ENCODE peak calls at places on chromosomes 11 and 22, in four cellular contexts. C, Z, L and F are unnamed samples.

GRCh38 chr11:128757235-128757711 is 63.4 kb downstream of the FLI1 start:
- DNase-seq in C (peak), Z (no peak), L (no peak), F (no peak)

GRCh38 chr11:6737872-6738466 is 33.8 kb downstream of the OR2AG2 start:
- DNase-seq in C (peak), Z (no peak), L (no peak), F (no peak)

GRCh38 chr11:76629853-76630599 is 40.5 kb downstream of the LRRC32 start:
- DNase-seq in C (peak), Z (no peak), L (no peak), F (peak)

GRCh38 chr22:41576877-41577276 is 12.8 kb downstream of the PMM1 start:
- DNase-seq in C (peak), Z (no peak), L (no peak), F (no peak)

GRCh38 chr11:130571947-130572584 is 123.6 kb downstream of the ADAMTS15 start:
- DNase-seq in C (no peak), Z (no peak), L (no peak), F (no peak)

GRCh38 chr11:118171274-118172062 is 5.0 kb downstream of the SCN2B start:
- DNase-seq in C (peak), Z (no peak), L (peak), F (peak)

GRCh38 chr11:61851128-61851899 is 23.2 kb downstream of the FADS2 start:
- DNase-seq in C (no peak), Z (no peak), L (no peak), F (no peak)

GRCh38 chr11:39569784-39570183 is 1889.7 kb downstream of the LRRC4C start:
- DNase-seq in C (no peak), Z (no peak), L (no peak), F (no peak)

GRCh38 chr11:8192016-8192895 is 23.4 kb upstream of the RIC3 start:
- DNase-seq in C (peak), Z (no peak), L (no peak), F (peak)

GRCh38 chr22:39597236-39597869 is 26.8 kb downstream of the CACNA1I start:
- DNase-seq in C (no peak), Z (no peak), L (no peak), F (no peak)

GRCh38 chr22:24285245-24285644 is 14.6 kb downstream of the SPECC1L start:
- DNase-seq in C (no peak), Z (no peak), L (no peak), F (no peak)

GRCh38 chr11:117843666-117844484 is 19.3 kb upstream of the FXYD2 start:
- DNase-seq in C (peak), Z (peak), L (no peak), F (no peak)

GRCh38 chr11:18540207-18541009 is 13.7 kb upstream of the TSG101 start:
- DNase-seq in C (no peak), Z (no peak), L (no peak), F (no peak)

GRCh38 chr11:128226106-128226716 is 361.1 kb downstream of the ETS1 start:
- DNase-seq in C (no peak), Z (no peak), L (no peak), F (no peak)

GRCh38 chr11:134950692-134951304 is 538.8 kb upstream of the B3GAT1 start:
- DNase-seq in C (no peak), Z (no peak), L (no peak), F (no peak)

GRCh38 chr22:22583030-22583429 is 24.0 kb upstream of the PRAME start:
- DNase-seq in C (no peak), Z (no peak), L (no peak), F (no peak)

GRCh38 chr11:119316729-119317591 is at the start of gene MCAM:
- DNase-seq in C (no peak), Z (no peak), L (no peak), F (no peak)

GRCh38 chr11:64674774-64675173 is 48.2 kb downstream of the NRXN2 start:
- DNase-seq in C (no peak), Z (no peak), L (no peak), F (no peak)

GRCh38 chr11:64673279-64673678 is 49.7 kb downstream of the NRXN2 start:
- DNase-seq in C (no peak), Z (no peak), L (no peak), F (no peak)

GRCh38 chr11:64676253-64676615 is 46.8 kb downstream of the NRXN2 start:
- DNase-seq in C (no peak), Z (no peak), L (no peak), F (no peak)

GRCh38 chr11:64677441-64678023 is 45.5 kb downstream of the NRXN2 start:
- DNase-seq in C (no peak), Z (no peak), L (no peak), F (no peak)

GRCh38 chr11:64675417-64676252 is 47.4 kb downstream of the NRXN2 start:
- DNase-seq in C (peak), Z (peak), L (no peak), F (peak)
- H3K27ac ChIP-seq in C (no peak), Z (peak), L (peak), F (peak)

DNA sequence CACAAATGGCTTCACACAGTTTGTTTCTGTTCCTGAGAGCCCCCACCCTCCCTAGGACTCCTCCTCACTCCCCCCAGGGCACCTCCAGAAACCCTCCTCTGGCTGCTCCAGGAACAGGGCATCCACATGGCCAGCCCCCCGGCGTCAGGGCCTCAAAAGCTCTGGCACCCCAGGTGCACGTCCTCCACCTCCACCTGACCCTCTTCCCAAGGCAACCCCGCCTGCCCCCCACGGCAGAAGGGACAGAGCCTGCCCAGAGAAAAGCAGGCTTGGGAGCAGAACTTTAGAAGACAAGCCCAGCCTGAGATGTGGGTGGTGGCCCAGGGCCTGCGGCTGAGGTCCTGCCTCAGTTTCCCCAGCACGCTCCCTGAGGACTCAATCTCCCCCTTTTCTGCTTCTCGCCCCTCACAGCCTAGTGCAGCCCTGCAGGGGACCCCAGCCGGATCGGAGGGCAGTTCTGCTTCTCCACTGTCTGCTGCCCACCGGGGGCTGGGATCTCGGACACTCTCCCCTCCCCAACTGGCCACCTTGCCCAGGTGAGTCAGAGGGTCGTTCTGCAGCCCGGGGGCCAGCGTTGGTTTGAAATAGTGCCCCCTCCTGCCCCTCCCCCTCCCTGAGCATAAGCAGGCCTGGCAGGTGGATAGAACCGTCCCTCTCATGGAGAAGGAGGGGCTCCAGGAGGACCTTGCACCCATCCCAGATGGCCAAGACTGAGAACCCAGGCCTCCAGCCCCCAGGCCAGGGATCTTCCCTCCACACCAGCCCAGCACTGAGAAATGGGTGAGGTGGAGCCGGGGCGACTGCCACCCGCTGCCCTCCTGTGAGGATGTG is 2.4 kb upstream of the TRABD start:
- DNase-seq in C (no peak), Z (no peak), L (no peak), F (no peak)
- H3K27ac ChIP-seq in C (no peak), Z (no peak), L (peak), F (no peak)

GRCh38 chr11:12232160-12232559 is 121.8 kb downstream of the MICAL2 start:
- DNase-seq in C (no peak), Z (no peak), L (no peak), F (no peak)
- H3K27ac ChIP-seq in C (no peak), Z (peak), L (no peak), F (no peak)

GRCh38 chr11:12217879-12218278 is 107.5 kb downstream of the MICAL2 start:
- DNase-seq in C (no peak), Z (no peak), L (no peak), F (no peak)
- H3K27ac ChIP-seq in C (no peak), Z (peak), L (no peak), F (no peak)

GRCh38 chr22:19151329-19152191 is 1.5 kb upstream of the GSC2 start:
- DNase-seq in C (no peak), Z (no peak), L (no peak), F (no peak)
- H3K27ac ChIP-seq in C (no peak), Z (no peak), L (no peak), F (no peak)

GRCh38 chr11:94184362-94184761 is 55.7 kb downstream of the PANX1 start:
- DNase-seq in C (no peak), Z (no peak), L (no peak), F (no peak)

GRCh38 chr11:94184861-94185260 is 56.2 kb downstream of the PANX1 start:
- DNase-seq in C (no peak), Z (no peak), L (no peak), F (no peak)

GRCh38 chr11:94183886-94184264 is 55.2 kb downstream of the PANX1 start:
- DNase-seq in C (peak), Z (no peak), L (no peak), F (no peak)

GRCh38 chr11:94181943-94182342 is 53.3 kb downstream of the PANX1 start:
- DNase-seq in C (no peak), Z (no peak), L (no peak), F (no peak)

DNA sequence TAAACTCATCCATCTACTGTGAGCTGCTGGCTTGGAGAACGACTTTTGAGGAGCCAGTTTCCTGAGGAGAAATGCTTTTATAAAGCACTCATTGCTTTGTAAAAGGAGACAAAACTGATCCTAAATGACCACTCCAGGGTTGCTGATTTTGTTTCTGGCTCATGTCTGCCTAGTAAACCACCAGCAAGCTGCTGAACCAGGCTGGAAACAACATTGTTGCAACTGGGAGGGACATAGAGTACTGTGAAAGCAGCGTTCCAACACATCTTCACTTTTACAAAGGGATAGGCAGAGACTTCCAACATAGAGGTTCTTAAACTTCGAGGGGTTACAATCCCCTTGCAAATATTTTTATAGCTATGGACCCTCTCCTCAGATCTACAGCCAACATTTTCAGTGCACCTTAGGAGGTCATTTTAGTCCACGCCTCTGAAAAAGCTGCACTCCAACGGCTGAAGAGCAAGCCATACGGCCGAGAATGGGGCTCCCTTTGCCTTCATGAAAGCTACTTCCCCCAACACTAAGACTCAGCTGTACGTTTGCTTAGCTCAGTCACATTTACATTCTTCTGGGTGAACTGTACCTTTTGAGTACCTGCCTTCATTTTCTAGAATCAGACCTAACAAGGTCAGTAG is 54.7 kb downstream of the PANX1 start:
- DNase-seq in C (no peak), Z (no peak), L (no peak), F (no peak)
- H3K27ac ChIP-seq in C (no peak), Z (peak), L (no peak), F (no peak)